ENCODE peak calls at places on chromosome 6, in ten cellular contexts. S, U, T, H, N, E, C, M, I and Z are unnamed samples.

GRCh38 chr6:107033136-107033535 is 5.1 kb downstream of the MTRES1 start:
- DNase-seq in S (no peak), U (no peak), T (no peak), H (no peak), N (no peak), E (no peak), C (no peak), M (no peak), I (no peak), Z (no peak)

GRCh38 chr6:34143884-34144580 is 1.9 kb downstream of the GRM4 start:
- DNase-seq in S (no peak), U (peak; percentile 79), T (peak; percentile 87), H (no peak), N (no peak), E (no peak), C (peak; percentile 82), M (no peak), I (no peak), Z (no peak)

GRCh38 chr6:149332602-149333311 is 15.2 kb downstream of the TAB2 start:
- DNase-seq in S (no peak), U (no peak), T (no peak), H (no peak), N (no peak), E (no peak), C (no peak), M (no peak), I (no peak), Z (no peak)

GRCh38 chr6:148747145-148747492 is 289 bp downstream of the UST start:
- DNase-seq in S (no peak), U (peak; percentile 57), T (peak; percentile 44), H (no peak), N (peak; percentile 70), E (no peak), C (peak; percentile 6), M (no peak), I (peak; percentile 58), Z (no peak)

GRCh38 chr6:56199956-56200355 is 47.4 kb downstream of the COL21A1 start:
- DNase-seq in S (no peak), U (no peak), T (no peak), H (no peak), N (no peak), E (peak; percentile 56), C (no peak), M (no peak), I (no peak), Z (no peak)

GRCh38 chr6:120260713-120261112 is 911.2 kb upstream of the MAN1A1 start:
- DNase-seq in S (no peak), U (no peak), T (no peak), H (no peak), N (no peak), E (no peak), C (no peak), M (no peak), I (no peak), Z (no peak)

GRCh38 chr6:31075528-31075927 is 36.8 kb downstream of the C6orf15 start:
- DNase-seq in S (no peak), U (no peak), T (no peak), H (no peak), N (no peak), E (peak; percentile 82), C (no peak), M (no peak), I (no peak), Z (no peak)

GRCh38 chr6:42393339-42393738 is 58.4 kb downstream of the TRERF1 start:
- DNase-seq in S (no peak), U (no peak), T (no peak), H (no peak), N (no peak), E (no peak), C (no peak), M (no peak), I (no peak), Z (no peak)

GRCh38 chr6:96196633-96197032 is 180.9 kb downstream of the FUT9 start:
- DNase-seq in S (no peak), U (no peak), T (no peak), H (no peak), N (no peak), E (no peak), C (no peak), M (no peak), I (no peak), Z (no peak)

GRCh38 chr6:24072038-24072746 is 53.8 kb upstream of the NRSN1 start:
- DNase-seq in S (no peak), U (no peak), T (no peak), H (no peak), N (no peak), E (no peak), C (no peak), M (no peak), I (no peak), Z (no peak)

GRCh38 chr6:79404677-79405076 is 132.6 kb downstream of the LCA5 start:
- DNase-seq in S (no peak), U (no peak), T (peak; percentile 17), H (no peak), N (no peak), E (no peak), C (no peak), M (no peak), I (peak; percentile 88), Z (no peak)

GRCh38 chr6:41306187-41306854 is 19.8 kb upstream of the TREM1 start:
- DNase-seq in S (no peak), U (peak; percentile 58), T (peak; percentile 53), H (no peak), N (no peak), E (peak; percentile 23), C (peak; percentile 37), M (no peak), I (no peak), Z (peak; percentile 5)

GRCh38 chr6:117317261-117317660 is 51.9 kb downstream of the VGLL2 start:
- DNase-seq in S (no peak), U (no peak), T (no peak), H (no peak), N (no peak), E (peak; percentile 2), C (no peak), M (no peak), I (no peak), Z (no peak)

GRCh38 chr6:137872071-137872470 is 5.0 kb downstream of the TNFAIP3 start:
- DNase-seq in S (no peak), U (no peak), T (no peak), H (no peak), N (no peak), E (no peak), C (no peak), M (no peak), I (no peak), Z (no peak)

GRCh38 chr6:3561745-3562144 is 104.9 kb upstream of the SLC22A23 start:
- DNase-seq in S (no peak), U (peak; percentile 52), T (no peak), H (no peak), N (no peak), E (peak; percentile 75), C (no peak), M (no peak), I (no peak), Z (no peak)

GRCh38 chr6:116633685-116634084 is 17.4 kb downstream of the RSPH4A start:
- DNase-seq in S (no peak), U (no peak), T (no peak), H (no peak), N (no peak), E (no peak), C (no peak), M (no peak), I (no peak), Z (no peak)

GRCh38 chr6:118872726-118873125 is 21.2 kb upstream of the ASF1A start:
- DNase-seq in S (no peak), U (no peak), T (no peak), H (no peak), N (no peak), E (no peak), C (no peak), M (no peak), I (no peak), Z (no peak)

DNA sequence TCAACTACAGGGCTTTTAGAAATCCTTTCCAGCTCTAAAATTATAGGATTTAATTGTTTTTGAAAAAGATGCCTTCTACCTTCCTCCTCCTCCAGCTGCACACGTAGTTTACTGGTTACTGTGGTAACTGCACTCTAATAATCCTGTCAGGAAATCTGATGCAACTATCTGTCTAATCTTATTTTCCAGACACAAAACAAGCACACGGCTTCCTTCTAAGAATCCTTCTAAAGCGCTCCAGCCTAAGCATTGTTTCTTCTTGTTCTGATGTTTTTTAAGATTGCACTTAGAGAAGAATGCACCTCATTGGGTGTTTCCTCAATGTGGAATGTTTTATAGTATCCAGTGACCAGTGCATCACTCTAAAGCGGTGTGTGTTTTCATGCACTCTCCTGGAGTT is 63.6 kb downstream of the CARMIL1 start:
- DNase-seq in S (no peak), U (no peak), T (no peak), H (no peak), N (no peak), E (peak; percentile 9), C (no peak), M (peak; percentile 41), I (no peak), Z (peak; percentile 32)
- TF ChIP-seq CTCF in S (no peak), U (no peak), T (no peak), H (no peak), N (no peak), E (no peak), C (no peak), M (no peak), I (no peak), Z (no peak)

GRCh38 chr6:89239338-89239737 is 22.2 kb upstream of the GABRR1 start:
- DNase-seq in S (no peak), U (peak; percentile 47), T (peak; percentile 32), H (no peak), N (no peak), E (no peak), C (no peak), M (no peak), I (no peak), Z (no peak)
- TF ChIP-seq CTCF in S (peak; percentile 9), U (peak; percentile 37), T (peak; percentile 13), H (peak; percentile 65), N (no peak), E (peak; percentile 60), C (peak; percentile 40), M (peak; percentile 35), I (no peak), Z (peak; percentile 20)

DNA sequence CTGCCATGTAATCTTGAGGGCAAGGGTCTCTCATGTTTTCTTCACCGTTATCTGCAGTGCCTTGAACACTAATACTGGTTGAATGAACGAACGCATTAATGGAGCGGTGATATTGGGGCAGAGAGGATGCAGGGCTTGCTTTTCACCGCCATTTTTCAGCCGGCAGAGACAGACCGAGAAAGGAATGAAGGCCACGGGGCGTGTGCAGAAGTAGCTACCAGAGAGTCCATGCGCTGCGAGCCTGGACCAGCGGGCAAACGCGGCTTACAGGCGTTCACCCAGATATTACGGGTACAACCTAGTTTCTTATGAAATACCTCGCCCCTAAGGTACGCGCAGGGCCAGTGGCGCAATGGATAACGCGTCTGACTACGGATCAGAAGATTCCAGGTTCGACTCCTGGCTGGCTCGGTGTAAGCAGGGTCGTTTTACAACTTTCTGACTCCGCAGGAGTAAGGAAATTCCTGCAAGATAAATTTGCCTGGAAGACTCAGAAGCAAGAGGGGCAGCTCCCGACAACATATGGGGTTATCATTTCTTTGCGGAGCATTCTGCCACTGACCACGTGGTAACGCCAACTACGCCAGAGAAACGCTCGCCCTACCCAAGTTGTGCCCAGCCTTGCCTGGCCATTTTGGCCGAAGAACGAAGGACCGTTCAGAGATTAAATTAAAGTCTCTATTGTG is 863 bp upstream of the HMGN4 start:
- DNase-seq in S (peak; percentile 89), U (peak; percentile 82), T (peak; percentile 92), H (peak; percentile 89), N (peak; percentile 93), E (peak; percentile 95), C (peak; percentile 93), M (peak; percentile 74), I (peak; percentile 86), Z (peak; percentile 85)
- TF ChIP-seq CTCF in S (no peak), U (no peak), T (no peak), H (no peak), N (no peak), E (no peak), C (no peak), M (no peak), I (no peak), Z (no peak)

GRCh38 chr6:17705778-17706579 is 746 bp downstream of the NUP153 start:
- DNase-seq in S (no peak), U (peak; percentile 60), T (peak; percentile 62), H (peak; percentile 91), N (peak; percentile 78), E (peak; percentile 33), C (peak; percentile 66), M (no peak), I (no peak), Z (no peak)
- TF ChIP-seq CTCF in S (peak; percentile 2), U (no peak), T (no peak), H (peak; percentile 10), N (no peak), E (peak; percentile 27), C (peak; percentile 5), M (peak; percentile 16), I (no peak), Z (peak; percentile 4)